ENCODE peak calls at places on chromosomes 2 and 18, in nine cellular contexts. C, G, S, J, T, M, W, F and N are unnamed samples.
A peak's percentile ranks its signal among the peaks of the same experiment; 100 is the strongest.

GRCh38 chr2:127901339-127902072 is 15.8 kb upstream of the AMMECR1L start:
- DNase-seq in C (no peak), G (no peak), S (no peak), J (no peak), T (peak; percentile 14), M (no peak), W (no peak), F (no peak), N (no peak)

GRCh38 chr2:46964835-46965560 is 49.4 kb upstream of the MCFD2 start:
- DNase-seq in C (peak; percentile 53), G (no peak), S (no peak), J (no peak), T (no peak), M (no peak), W (no peak), F (no peak), N (no peak)

GRCh38 chr2:69223759-69224494 is 163.1 kb downstream of the GFPT1 start:
- DNase-seq in C (no peak), G (peak; percentile 49), S (no peak), J (no peak), T (no peak), M (peak; percentile 20), W (no peak), F (no peak), N (no peak)

GRCh38 chr2:138015494-138015893 is 51.2 kb downstream of the HNMT start:
- DNase-seq in C (no peak), G (no peak), S (no peak), J (no peak), T (no peak), M (no peak), W (no peak), F (no peak), N (no peak)

GRCh38 chr2:28102455-28102874 is 211.9 kb downstream of the BABAM2 start:
- DNase-seq in C (peak; percentile 89), G (no peak), S (peak; percentile 15), J (no peak), T (no peak), M (no peak), W (no peak), F (no peak), N (no peak)

GRCh38 chr18:40534748-40535147 is 1420.3 kb upstream of the PIK3C3 start:
- DNase-seq in C (peak; percentile 4), G (no peak), S (no peak), J (no peak), T (no peak), M (no peak), W (no peak), F (no peak), N (no peak)

GRCh38 chr2:46296216-46296839 is 879 bp upstream of the EPAS1 start:
- DNase-seq in C (no peak), G (no peak), S (no peak), J (peak; percentile 45), T (no peak), M (no peak), W (peak; percentile 37), F (no peak), N (no peak)

GRCh38 chr2:239108459-239108858 is 260.6 kb downstream of the TWIST2 start:
- DNase-seq in C (peak; percentile 37), G (no peak), S (no peak), J (peak; percentile 34), T (no peak), M (no peak), W (no peak), F (no peak), N (no peak)

GRCh38 chr2:96156011-96156820 is 11.0 kb upstream of the DUSP2 start:
- DNase-seq in C (no peak), G (no peak), S (no peak), J (no peak), T (no peak), M (no peak), W (peak; percentile 12), F (no peak), N (no peak)

GRCh38 chr2:69717902-69718301 is 24.0 kb upstream of the ANXA4 start:
- DNase-seq in C (no peak), G (no peak), S (no peak), J (no peak), T (no peak), M (no peak), W (no peak), F (no peak), N (no peak)

GRCh38 chr2:127193164-127193947 is 26.7 kb downstream of the CYP27C1 start:
- DNase-seq in C (peak; percentile 36), G (no peak), S (peak; percentile 33), J (no peak), T (no peak), M (no peak), W (no peak), F (no peak), N (no peak)

GRCh38 chr2:85924522-85924921 is 35.7 kb upstream of the ST3GAL5 start:
- DNase-seq in C (peak; percentile 83), G (no peak), S (no peak), J (no peak), T (peak; percentile 58), M (no peak), W (no peak), F (no peak), N (no peak)

GRCh38 chr18:50832754-50833153 is 12.9 kb upstream of the MRO start:
- DNase-seq in C (no peak), G (no peak), S (no peak), J (no peak), T (no peak), M (no peak), W (no peak), F (no peak), N (no peak)

GRCh38 chr2:119212139-119212800 is 11.4 kb upstream of the STEAP3 start:
- DNase-seq in C (no peak), G (no peak), S (no peak), J (no peak), T (no peak), M (no peak), W (no peak), F (no peak), N (no peak)

GRCh38 chr2:39666489-39667141 is 898 bp downstream of the TMEM178A start:
- DNase-seq in C (peak; percentile 34), G (peak; percentile 27), S (peak; percentile 15), J (peak; percentile 31), T (no peak), M (no peak), W (no peak), F (no peak), N (no peak)

GRCh38 chr2:94982661-94983060 is 42.8 kb upstream of the MAL start:
- DNase-seq in C (peak; percentile 21), G (no peak), S (no peak), J (no peak), T (no peak), M (no peak), W (no peak), F (no peak), N (no peak)

GRCh38 chr18:46035701-46036680 is 36.1 kb downstream of the PSTPIP2 start:
- DNase-seq in C (peak; percentile 71), G (no peak), S (peak; percentile 43), J (no peak), T (no peak), M (no peak), W (no peak), F (no peak), N (no peak)

GRCh38 chr18:24000613-24001490 is 13.7 kb upstream of the TTC39C start:
- DNase-seq in C (no peak), G (no peak), S (no peak), J (no peak), T (no peak), M (no peak), W (no peak), F (no peak), N (no peak)

GRCh38 chr18:26948703-26949102 is 83.2 kb upstream of the AQP4 start:
- DNase-seq in C (no peak), G (no peak), S (no peak), J (no peak), T (no peak), M (no peak), W (no peak), F (no peak), N (no peak)

GRCh38 chr18:54233228-54233625 is 8.8 kb upstream of the MBD2 start:
- DNase-seq in C (peak; percentile 31), G (no peak), S (no peak), J (no peak), T (no peak), M (no peak), W (no peak), F (no peak), N (no peak)

GRCh38 chr2:59029058-59029457 is 787.9 kb upstream of the FANCL start:
- DNase-seq in C (no peak), G (peak; percentile 32), S (no peak), J (no peak), T (no peak), M (no peak), W (no peak), F (no peak), N (no peak)

GRCh38 chr2:239289545-239289944 is 111.3 kb downstream of the HDAC4 start:
- DNase-seq in C (no peak), G (no peak), S (no peak), J (no peak), T (no peak), M (no peak), W (no peak), F (no peak), N (no peak)

GRCh38 chr2:133780099-133780996 is 212.1 kb upstream of the NCKAP5 start:
- DNase-seq in C (peak; percentile 88), G (peak; percentile 73), S (peak; percentile 76), J (peak; percentile 86), T (peak; percentile 13), M (peak; percentile 42), W (peak; percentile 21), F (no peak), N (peak; percentile 28)

GRCh38 chr2:239232195-239232578 is 168.6 kb downstream of the HDAC4 start:
- DNase-seq in C (no peak), G (no peak), S (no peak), J (no peak), T (no peak), M (no peak), W (no peak), F (no peak), N (no peak)

GRCh38 chr2:159297042-159297707 is 10.7 kb upstream of the WDSUB1 start:
- DNase-seq in C (no peak), G (no peak), S (no peak), J (no peak), T (no peak), M (no peak), W (no peak), F (no peak), N (no peak)

GRCh38 chr2:24984912-24985311 is 13.2 kb upstream of the DNAJC27 start:
- DNase-seq in C (no peak), G (peak; percentile 76), S (no peak), J (peak; percentile 64), T (peak; percentile 73), M (peak; percentile 57), W (no peak), F (peak; percentile 34), N (no peak)

GRCh38 chr2:177088542-177088941 is 124.1 kb upstream of the HNRNPA3 start:
- DNase-seq in C (no peak), G (no peak), S (no peak), J (no peak), T (no peak), M (no peak), W (no peak), F (no peak), N (no peak)

GRCh38 chr2:167509585-167509984 is 621.3 kb downstream of the XIRP2 start:
- DNase-seq in C (peak; percentile 91), G (no peak), S (peak; percentile 57), J (peak; percentile 8), T (no peak), M (peak; percentile 10), W (no peak), F (no peak), N (peak; percentile 35)

GRCh38 chr2:200159366-200159720 is 147.2 kb upstream of the SPATS2L start:
- DNase-seq in C (peak; percentile 77), G (no peak), S (no peak), J (no peak), T (no peak), M (no peak), W (no peak), F (no peak), N (no peak)

GRCh38 chr18:48629730-48630324 is 91.0 kb downstream of the CTIF start:
- DNase-seq in C (peak; percentile 99), G (no peak), S (peak; percentile 98), J (no peak), T (no peak), M (no peak), W (no peak), F (no peak), N (no peak)

GRCh38 chr18:46009158-46009866 is 42.2 kb upstream of the EPG5 start:
- DNase-seq in C (no peak), G (no peak), S (no peak), J (no peak), T (no peak), M (no peak), W (no peak), F (no peak), N (no peak)